ENCODE peak calls at places on chromosome 4, in seven cellular contexts. M is K562, U is HCT116, Q is SK-N-SH, P is GM12878, G is HepG2, B is H1. H is an unnamed sample.

GRCh38 chr4:103018391-103019318 is 850 bp downstream of the SLC9B1 start:
- DNase-seq in U (peak), M (peak), B (no peak), G (peak), P (no peak), Q (peak), H (peak)

GRCh38 chr4:123481034-123481433 is 84.4 kb downstream of the SPRY1 start:
- DNase-seq in P (no peak), G (no peak), B (no peak), Q (no peak), M (no peak), U (no peak), H (no peak)

GRCh38 chr4:40264995-40265909 is 68.4 kb downstream of the RHOH start:
- DNase-seq in G (no peak), P (no peak), M (peak), Q (peak), U (no peak), B (no peak), H (no peak)

GRCh38 chr4:48031802-48032525 is 15.4 kb downstream of the NIPAL1 start:
- DNase-seq in U (no peak), B (no peak), P (no peak), M (no peak), G (no peak), Q (no peak), H (no peak)

GRCh38 chr4:17595471-17596005 is 18.5 kb downstream of the LAP3 start:
- DNase-seq in U (no peak), B (no peak), Q (no peak), M (no peak), G (no peak), P (peak), H (no peak)

GRCh38 chr4:96347582-96347981 is 507.7 kb downstream of the PDHA2 start:
- DNase-seq in P (no peak), U (no peak), G (no peak), M (no peak), B (no peak), Q (no peak), H (no peak)

GRCh38 chr4:8607603-8608481 is 15.3 kb downstream of the CPZ start:
- DNase-seq in M (peak), P (no peak), Q (peak), U (no peak), B (peak), G (no peak), H (no peak)

GRCh38 chr4:186808635-186809018 is 85.0 kb upstream of the FAT1 start:
- DNase-seq in U (peak), Q (no peak), P (no peak), M (peak), G (no peak), B (no peak), H (no peak)

GRCh38 chr4:118193421-118193820 is 159.1 kb downstream of the NDST3 start:
- DNase-seq in B (no peak), M (no peak), U (no peak), P (no peak), Q (no peak), G (no peak), H (no peak)

DNA sequence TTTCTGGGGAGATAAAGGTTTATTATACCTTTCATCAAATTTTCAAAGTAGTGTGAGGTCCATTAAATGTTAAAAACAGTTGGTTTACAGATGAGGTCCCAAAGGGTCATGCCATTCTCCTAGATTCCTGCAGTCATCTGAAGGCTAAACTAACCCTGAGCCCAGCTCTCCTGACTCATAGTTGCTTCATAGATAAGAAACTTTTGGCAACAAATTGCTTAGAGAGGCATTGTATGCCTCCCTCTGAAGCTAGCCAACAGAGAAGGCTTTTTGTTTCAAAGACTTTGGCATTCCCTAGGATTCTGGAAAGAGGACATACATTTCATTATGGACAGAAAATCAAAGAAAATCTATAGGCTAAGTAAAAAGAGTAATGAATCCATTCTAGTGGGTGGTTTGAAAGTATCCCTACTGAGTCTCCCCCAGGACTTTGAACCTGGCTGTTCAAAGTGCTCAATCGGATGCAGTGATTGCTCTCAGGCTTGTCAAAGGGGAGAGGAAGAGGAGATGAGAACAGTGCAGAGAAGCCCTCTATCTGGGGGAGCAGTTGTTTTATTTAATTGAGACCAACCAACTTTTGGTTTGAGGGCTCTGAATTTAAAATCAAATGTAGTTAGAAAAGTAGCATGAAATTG is 72.1 kb upstream of the ZNF518B start:
- DNase-seq in B (no peak), U (peak), G (no peak), Q (no peak), P (no peak), M (no peak), H (no peak)
- TF ChIP-seq JUND in B (no peak), U (peak), G (no peak), Q (no peak), P (no peak), M (no peak), H (no peak)

GRCh38 chr4:169274033-169274432 is 3.3 kb upstream of the SH3RF1 start:
- DNase-seq in U (no peak), Q (no peak), P (no peak), M (no peak), G (no peak), B (no peak), H (no peak)

GRCh38 chr4:169272265-169272886 is 1.6 kb upstream of the SH3RF1 start:
- DNase-seq in M (no peak), G (no peak), B (no peak), Q (no peak), P (peak), U (no peak), H (peak)

GRCh38 chr4:169270810-169271691 is at the start of gene SH3RF1:
- DNase-seq in G (peak), P (no peak), M (peak), Q (peak), U (no peak), B (peak), H (peak)

GRCh38 chr4:169270156-169270809 is 473 bp downstream of the SH3RF1 start:
- DNase-seq in G (no peak), M (peak), B (peak), U (no peak), Q (peak), P (no peak), H (peak)

GRCh38 chr4:169271692-169272007 is 894 bp upstream of the SH3RF1 start:
- DNase-seq in U (no peak), Q (no peak), P (no peak), B (no peak), M (no peak), G (no peak), H (no peak)
- TF ChIP-seq JUND in U (no peak), Q (no peak), P (no peak), B (no peak), M (no peak), G (no peak), H (no peak)

GRCh38 chr4:44927361-44928061 is 201.2 kb upstream of the GNPDA2 start:
- DNase-seq in P (no peak), B (no peak), Q (peak), M (peak), G (peak), U (peak), H (peak)
- TF ChIP-seq JUND in P (no peak), B (no peak), Q (no peak), M (no peak), G (no peak), U (no peak), H (no peak)

DNA sequence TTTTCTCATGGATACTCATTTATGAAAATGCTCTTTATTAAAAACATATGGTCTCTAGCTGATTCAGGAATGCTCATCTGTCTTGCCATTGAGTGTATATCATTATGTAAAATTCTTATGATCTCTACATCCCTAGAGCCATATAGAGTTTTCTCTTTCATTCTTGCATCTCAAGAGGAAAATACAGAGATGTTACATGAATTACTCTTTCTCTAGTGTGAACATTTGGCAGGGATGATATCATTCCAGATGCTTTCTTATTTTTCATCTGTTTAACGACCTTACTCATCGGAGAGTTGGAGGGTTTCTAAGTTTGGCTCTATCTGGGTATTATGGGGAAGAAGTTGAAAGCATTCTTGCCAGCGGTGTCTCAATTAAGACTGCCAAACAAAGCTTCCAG is 202.9 kb upstream of the SLC7A11 start:
- DNase-seq in G (no peak), B (no peak), P (no peak), M (no peak), Q (no peak), U (no peak), H (no peak)
- TF ChIP-seq JUND in G (no peak), B (no peak), P (no peak), M (no peak), Q (no peak), U (no peak), H (no peak)

GRCh38 chr4:99806545-99806944 is 10.1 kb upstream of the DAPP1 start:
- DNase-seq in B (no peak), U (no peak), Q (no peak), M (no peak), P (no peak), G (no peak), H (no peak)

GRCh38 chr4:99810536-99810935 is 6.1 kb upstream of the DAPP1 start:
- DNase-seq in G (no peak), Q (no peak), P (no peak), B (no peak), U (no peak), M (no peak), H (no peak)

GRCh38 chr4:99809326-99809725 is 7.3 kb upstream of the DAPP1 start:
- DNase-seq in Q (no peak), U (no peak), M (no peak), P (no peak), G (no peak), B (no peak), H (no peak)

GRCh38 chr4:99807666-99808065 is 9.0 kb upstream of the DAPP1 start:
- DNase-seq in M (no peak), B (no peak), Q (no peak), P (no peak), G (no peak), U (no peak), H (no peak)

GRCh38 chr4:99808260-99808857 is 8.3 kb upstream of the DAPP1 start:
- DNase-seq in M (peak), G (peak), B (peak), Q (peak), P (no peak), U (peak), H (peak)
- TF ChIP-seq JUND in M (no peak), G (no peak), B (no peak), Q (no peak), P (no peak), U (no peak), H (no peak)

GRCh38 chr4:15400276-15400675 is 27.6 kb upstream of the C1QTNF7 start:
- DNase-seq in U (no peak), G (no peak), P (no peak), B (no peak), Q (no peak), M (no peak), H (no peak)

GRCh38 chr4:15405069-15405468 is 22.8 kb upstream of the C1QTNF7 start:
- DNase-seq in Q (no peak), B (no peak), M (no peak), P (no peak), G (no peak), U (no peak), H (no peak)

GRCh38 chr4:15400911-15401671 is 26.7 kb upstream of the C1QTNF7 start:
- DNase-seq in P (no peak), B (no peak), M (no peak), G (no peak), Q (peak), U (no peak), H (no peak)

GRCh38 chr4:15402146-15402545 is 25.7 kb upstream of the C1QTNF7 start:
- DNase-seq in P (no peak), U (no peak), G (no peak), M (no peak), B (no peak), Q (no peak), H (no peak)

DNA sequence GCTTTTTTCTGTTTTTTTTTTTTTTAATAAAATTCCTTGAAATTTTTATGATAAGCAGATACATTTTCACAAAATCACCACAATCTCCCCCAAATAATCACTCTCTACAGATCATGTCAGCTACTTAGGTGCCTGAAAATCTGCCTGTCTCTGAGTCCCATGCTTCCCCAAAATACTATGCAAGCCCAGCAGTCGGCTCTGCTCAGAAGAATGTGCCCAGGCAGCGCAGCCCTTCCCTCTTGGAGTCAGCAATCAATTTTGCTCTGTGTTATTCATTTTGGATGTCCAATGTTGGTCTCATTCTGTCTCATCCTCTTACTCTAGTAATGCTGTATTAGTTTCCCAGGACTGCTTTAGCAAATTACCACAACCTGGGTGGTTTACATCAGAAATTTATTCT is 24.9 kb upstream of the C1QTNF7 start:
- DNase-seq in Q (no peak), P (no peak), B (no peak), U (no peak), G (no peak), M (no peak), H (no peak)
- TF ChIP-seq JUND in Q (no peak), P (no peak), B (no peak), U (no peak), G (no peak), M (no peak), H (no peak)

GRCh38 chr4:145884775-145885174 is 53.8 kb downstream of the ZNF827 start:
- DNase-seq in G (no peak), P (no peak), U (no peak), B (no peak), M (no peak), Q (no peak), H (no peak)
- TF ChIP-seq JUND in G (no peak), P (no peak), U (no peak), B (no peak), M (no peak), Q (no peak), H (no peak)